ENCODE peak calls at places on chromosomes 13 and 19, in eight cellular contexts. N is H1, Z is GM23338, U is prostate gland, R is breast epithelium, E is HL-60, S is spleen, I is endothelial cell of umbilical vein. L is an unnamed sample.

GRCh38 chr19:23851966-23852365 is 62.7 kb upstream of the ZNF726 start:
- DNase-seq in N (no peak), Z (no peak), U (no peak), R (no peak), E (no peak), S (no peak), I (no peak), L (no peak)

GRCh38 chr13:50081899-50082425 is 66.7 kb downstream of the KCNRG start:
- DNase-seq in N (peak; percentile 99), Z (peak; percentile 99), U (peak; percentile 99), R (peak; percentile 98), E (peak; percentile 96), S (peak; percentile 99), I (peak; percentile 100), L (peak; percentile 63)

GRCh38 chr19:2802826-2803225 is 16.8 kb upstream of the ZNF554 start:
- DNase-seq in N (no peak), Z (no peak), U (no peak), R (no peak), E (no peak), S (no peak), I (no peak), L (no peak)

GRCh38 chr19:54684537-54684936 is 21.8 kb downstream of the LILRB4 start:
- DNase-seq in N (no peak), Z (peak; percentile 52), U (no peak), R (no peak), E (peak; percentile 51), S (no peak), I (no peak), L (no peak)

GRCh38 chr19:42232435-42232834 is 10.0 kb downstream of the GSK3A start:
- DNase-seq in N (no peak), Z (no peak), U (no peak), R (no peak), E (no peak), S (no peak), I (no peak), L (no peak)

GRCh38 chr19:8311461-8312260 is 3.5 kb upstream of the CD320 start:
- DNase-seq in N (no peak), Z (no peak), U (peak; percentile 63), R (no peak), E (no peak), S (peak; percentile 76), I (peak; percentile 47), L (no peak)

GRCh38 chr19:35205733-35206323 is 22.7 kb downstream of the FAM187B start:
- DNase-seq in N (no peak), Z (no peak), U (no peak), R (no peak), E (no peak), S (no peak), I (no peak), L (no peak)

GRCh38 chr13:44378277-44378676 is 4.7 kb downstream of the SERP2 start:
- DNase-seq in N (no peak), Z (no peak), U (no peak), R (no peak), E (no peak), S (no peak), I (no peak), L (no peak)

GRCh38 chr13:43159007-43159406 is 135.6 kb downstream of the DNAJC15 start:
- DNase-seq in N (no peak), Z (peak; percentile 54), U (no peak), R (no peak), E (no peak), S (no peak), I (peak; percentile 30), L (no peak)

GRCh38 chr19:29040291-29040690 is 172.7 kb downstream of the UQCRFS1 start:
- DNase-seq in N (no peak), Z (no peak), U (no peak), R (no peak), E (no peak), S (no peak), I (no peak), L (no peak)

GRCh38 chr19:47231215-47232054 is 436 bp upstream of the BBC3 start:
- DNase-seq in N (no peak), Z (peak; percentile 85), U (peak; percentile 82), R (peak; percentile 83), E (no peak), S (peak; percentile 98), I (peak; percentile 91), L (peak; percentile 81)

GRCh38 chr19:10168386-10168948 is 26.3 kb downstream of the DNMT1 start:
- DNase-seq in N (no peak), Z (no peak), U (no peak), R (no peak), E (no peak), S (no peak), I (no peak), L (no peak)

GRCh38 chr19:1945899-1946298 is 4.9 kb downstream of the CSNK1G2 start:
- DNase-seq in N (no peak), Z (peak; percentile 93), U (no peak), R (peak; percentile 35), E (no peak), S (no peak), I (peak; percentile 16), L (no peak)

GRCh38 chr19:30373593-30373992 is 1.4 kb downstream of the ZNF536 start:
- DNase-seq in N (peak; percentile 44), Z (peak; percentile 91), U (no peak), R (no peak), E (no peak), S (no peak), I (no peak), L (no peak)

GRCh38 chr19:45152504-45153338 is 8.1 kb downstream of the NKPD1 start:
- DNase-seq in N (no peak), Z (peak; percentile 87), U (peak; percentile 14), R (peak; percentile 50), E (no peak), S (peak; percentile 84), I (peak; percentile 48), L (peak; percentile 50)

GRCh38 chr19:33482486-33482885 is 39.1 kb downstream of the PEPD start:
- DNase-seq in N (no peak), Z (no peak), U (peak; percentile 36), R (no peak), E (no peak), S (no peak), I (no peak), L (no peak)

GRCh38 chr19:28497137-28497536 is 715.8 kb downstream of the UQCRFS1 start:
- DNase-seq in N (no peak), Z (no peak), U (no peak), R (no peak), E (no peak), S (peak; percentile 13), I (no peak), L (no peak)

GRCh38 chr13:58324130-58324529 is 692.6 kb downstream of the PCDH17 start:
- DNase-seq in N (no peak), Z (no peak), U (no peak), R (no peak), E (peak; percentile 72), S (no peak), I (no peak), L (no peak)

GRCh38 chr19:32269831-32270230 is 75.6 kb upstream of the ZNF507 start:
- DNase-seq in N (no peak), Z (no peak), U (peak; percentile 81), R (peak; percentile 20), E (peak; percentile 2), S (no peak), I (no peak), L (no peak)

GRCh38 chr19:46296722-46297431 is at the start of gene HIF3A:
- DNase-seq in N (peak; percentile 82), Z (peak; percentile 99), U (peak; percentile 54), R (no peak), E (no peak), S (peak; percentile 78), I (peak; percentile 64), L (no peak)

GRCh38 chr13:27309401-27309958 is 38.9 kb downstream of the RASL11A start:
- DNase-seq in N (no peak), Z (no peak), U (no peak), R (no peak), E (no peak), S (no peak), I (no peak), L (no peak)

DNA sequence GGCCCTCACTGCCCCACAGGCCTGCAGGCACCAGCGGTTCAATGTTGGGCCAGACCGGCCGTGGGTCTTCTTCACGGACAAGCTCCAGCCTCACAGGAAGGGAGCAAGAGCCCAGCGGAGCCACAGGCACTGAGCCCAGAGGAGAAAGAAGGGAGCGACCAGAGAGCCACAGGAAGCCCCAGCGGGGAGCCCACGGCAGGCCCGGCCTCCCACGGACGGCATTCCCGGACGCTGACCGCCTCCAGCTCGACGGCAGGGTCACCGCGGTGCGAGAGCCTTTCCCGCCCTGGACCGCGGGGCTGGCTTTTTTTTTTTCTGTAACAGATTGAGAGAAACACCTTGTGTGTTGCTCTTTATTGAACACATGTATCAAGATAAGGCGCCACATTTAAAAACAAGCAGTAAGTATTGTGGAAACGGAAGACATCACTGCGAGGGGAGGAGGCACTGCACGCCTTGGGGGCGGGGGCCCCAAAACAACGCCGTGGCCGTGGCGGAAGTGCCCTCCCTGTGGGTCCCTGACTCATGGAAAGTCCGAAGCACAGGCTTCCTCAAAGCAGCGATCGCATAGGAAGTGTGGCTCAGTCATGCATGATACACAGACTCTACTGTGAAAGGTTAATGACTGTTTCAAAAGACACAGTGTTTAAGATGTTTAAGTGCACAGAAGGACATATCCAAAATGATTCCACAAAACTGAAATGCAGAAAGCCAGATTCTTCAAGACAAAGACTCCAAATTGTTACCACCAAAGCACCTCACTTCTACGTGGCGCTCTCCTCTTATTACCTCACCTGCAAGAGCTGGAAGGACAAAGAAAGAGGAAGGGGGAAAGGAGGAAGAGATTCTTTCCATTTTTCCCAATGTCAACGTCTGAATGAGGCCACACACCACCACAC is 3.5 kb downstream of the RASA3 start:
- DNase-seq in N (no peak), Z (no peak), U (no peak), R (no peak), E (peak; percentile 94), S (peak; percentile 97), I (peak; percentile 96), L (peak; percentile 92)
- TF ChIP-seq POLR2AphosphoS5 in N (no peak), Z (no peak), U (peak; percentile 27), R (peak; percentile 21), E (peak; percentile 85), S (peak; percentile 97), I (peak; percentile 84), L (peak; percentile 20)

GRCh38 chr13:45781553-45782326 is 69.8 kb downstream of the SIAH3 start:
- DNase-seq in N (no peak), Z (no peak), U (no peak), R (no peak), E (no peak), S (no peak), I (no peak), L (no peak)
- TF ChIP-seq POLR2AphosphoS5 in N (no peak), Z (no peak), U (no peak), R (no peak), E (no peak), S (no peak), I (no peak), L (no peak)

GRCh38 chr13:35963982-35964665 is 167.1 kb downstream of the DCLK1 start:
- DNase-seq in N (no peak), Z (no peak), U (no peak), R (no peak), E (no peak), S (no peak), I (peak; percentile 29), L (no peak)
- TF ChIP-seq POLR2AphosphoS5 in N (no peak), Z (no peak), U (no peak), R (no peak), E (no peak), S (no peak), I (no peak), L (no peak)

DNA sequence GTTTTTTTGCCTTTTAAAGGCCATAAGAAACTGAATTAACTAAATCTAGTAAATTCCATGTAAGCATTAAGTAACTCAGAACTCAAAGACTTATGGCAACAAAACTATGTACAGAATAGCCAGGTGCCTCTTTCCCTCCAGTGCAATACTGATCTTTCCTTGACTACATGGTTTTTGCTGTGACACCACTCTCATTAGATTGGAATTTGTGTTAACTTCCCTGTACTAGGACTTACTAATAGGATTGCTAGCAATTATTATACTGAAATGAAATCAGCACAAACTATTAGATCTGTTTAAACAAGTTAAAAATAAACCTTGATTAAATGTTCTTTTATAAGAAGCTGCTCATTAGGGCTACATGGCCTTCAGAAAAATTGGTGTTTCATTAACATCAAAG is 96.3 kb downstream of the DACH1 start:
- DNase-seq in N (no peak), Z (no peak), U (no peak), R (no peak), E (no peak), S (no peak), I (no peak), L (no peak)
- TF ChIP-seq POLR2AphosphoS5 in N (no peak), Z (no peak), U (no peak), R (no peak), E (no peak), S (no peak), I (no peak), L (no peak)

L was measured in GM12892.